ENCODE peak calls at places on chromosomes 4 and X, in six cellular contexts. W is GM12878, T is Peyer's patch, D is heart left ventricle, G is transverse colon, Q is uterus. S is an unnamed sample. For H3K9me3, the result is how much of the 10 kb centered on the place peaks cover.

GRCh38 chr4:94358101-94358500 is 15.5 kb upstream of the HPGDS start:
- DNase-seq in W (no peak), T (no peak), D (no peak), G (no peak), Q (no peak), S (no peak)

GRCh38 chr4:150402968-150403367 is 179.0 kb upstream of the MAB21L2 start:
- DNase-seq in W (no peak), T (peak), D (peak), G (peak), Q (no peak), S (no peak)

GRCh38 chr4:132180020-132180427 is 969.1 kb upstream of the PCDH10 start:
- DNase-seq in W (no peak), T (no peak), D (no peak), G (no peak), Q (no peak), S (no peak)

GRCh38 chr4:2116687-2117400 is 57.7 kb downstream of the NAT8L start:
- DNase-seq in W (no peak), T (no peak), D (no peak), G (no peak), Q (no peak), S (no peak)

GRCh38 chrX:127459784-127460183 is 592.4 kb downstream of the ACTRT1 start:
- DNase-seq in W (no peak), T (no peak), D (no peak), G (no peak), Q (no peak), S (no peak)

GRCh38 chr4:149896428-149896827 is 80.8 kb upstream of the IQCM start:
- DNase-seq in W (no peak), T (no peak), D (no peak), G (no peak), Q (no peak), S (no peak)

GRCh38 chr4:2702361-2702760 is 53.8 kb downstream of the TNIP2 start:
- DNase-seq in W (no peak), T (no peak), D (no peak), G (no peak), Q (no peak), S (peak)

GRCh38 chrX:14209034-14209433 is 179.3 kb upstream of the GEMIN8 start:
- DNase-seq in W (no peak), T (no peak), D (no peak), G (no peak), Q (no peak), S (no peak)

GRCh38 chr4:12137556-12137955 is 708.9 kb upstream of the HS3ST1 start:
- DNase-seq in W (no peak), T (no peak), D (no peak), G (no peak), Q (no peak), S (no peak)

GRCh38 chr4:188439641-188440311 is 300.5 kb downstream of the TRIML1 start:
- DNase-seq in W (no peak), T (no peak), D (peak), G (no peak), Q (no peak), S (no peak)

GRCh38 chrX:275967-276587 is 5.1 kb upstream of the PLCXD1 start:
- DNase-seq in W (no peak), T (peak), D (peak), G (peak), Q (peak), S (peak)

GRCh38 chrX:87626996-87627395 is 109.4 kb downstream of the KLHL4 start:
- DNase-seq in W (no peak), T (no peak), D (no peak), G (no peak), Q (no peak), S (no peak)

GRCh38 chrX:68146054-68146453 is 287.2 kb downstream of the OPHN1 start:
- DNase-seq in W (no peak), T (no peak), D (no peak), G (no peak), Q (no peak), S (no peak)

GRCh38 chr4:57083107-57083506 is 27.1 kb downstream of the IGFBP7 start:
- DNase-seq in W (no peak), T (no peak), D (no peak), G (no peak), Q (no peak), S (no peak)

GRCh38 chrX:70052895-70053615 is 3.3 kb upstream of the AWAT2 start:
- DNase-seq in W (no peak), T (no peak), D (no peak), G (no peak), Q (no peak), S (no peak)

GRCh38 chr4:48261288-48261687 is 8.3 kb downstream of the TEC start:
- DNase-seq in W (no peak), T (no peak), D (no peak), G (no peak), Q (no peak), S (no peak)

GRCh38 chr4:55077577-55077976 is 47.8 kb downstream of the KDR start:
- DNase-seq in W (no peak), T (no peak), D (no peak), G (no peak), Q (no peak), S (no peak)

GRCh38 chr4:116217781-116218180 is 867.6 kb downstream of the TRAM1L1 start:
- DNase-seq in W (no peak), T (no peak), D (no peak), G (no peak), Q (no peak), S (no peak)

GRCh38 chrX:69117876-69118526 is 47.3 kb downstream of the PJA1 start:
- DNase-seq in W (no peak), T (no peak), D (no peak), G (no peak), Q (no peak), S (no peak)

GRCh38 chrX:119402588-119402987 is 3.5 kb downstream of the SLC25A43 start:
- DNase-seq in W (no peak), T (no peak), D (no peak), G (no peak), Q (no peak), S (no peak)

GRCh38 chr4:85825937-85826678 is 351.2 kb downstream of the ARHGAP24 start:
- DNase-seq in W (no peak), T (no peak), D (peak), G (peak), Q (no peak), S (no peak)

GRCh38 chr4:89300060-89300459 is 7.5 kb downstream of the GPRIN3 start:
- DNase-seq in W (no peak), T (no peak), D (no peak), G (no peak), Q (no peak), S (no peak)

GRCh38 chr4:136056748-136057147 is 1475.5 kb downstream of the PCDH18 start:
- DNase-seq in W (no peak), T (no peak), D (no peak), G (no peak), Q (no peak), S (no peak)

GRCh38 chrX:41381685-41382084 is 47.7 kb downstream of the DDX3X start:
- DNase-seq in W (no peak), T (peak), D (peak), G (peak), Q (peak), S (no peak)

GRCh38 chrX:46325312-46325877 is 219.8 kb downstream of the ZNF674 start:
- DNase-seq in W (no peak), T (peak), D (no peak), G (no peak), Q (no peak), S (no peak)

GRCh38 chrX:8067754-8068469 is 103.2 kb downstream of the VCX2 start:
- DNase-seq in W (no peak), T (no peak), D (no peak), G (no peak), Q (no peak), S (no peak)

DNA sequence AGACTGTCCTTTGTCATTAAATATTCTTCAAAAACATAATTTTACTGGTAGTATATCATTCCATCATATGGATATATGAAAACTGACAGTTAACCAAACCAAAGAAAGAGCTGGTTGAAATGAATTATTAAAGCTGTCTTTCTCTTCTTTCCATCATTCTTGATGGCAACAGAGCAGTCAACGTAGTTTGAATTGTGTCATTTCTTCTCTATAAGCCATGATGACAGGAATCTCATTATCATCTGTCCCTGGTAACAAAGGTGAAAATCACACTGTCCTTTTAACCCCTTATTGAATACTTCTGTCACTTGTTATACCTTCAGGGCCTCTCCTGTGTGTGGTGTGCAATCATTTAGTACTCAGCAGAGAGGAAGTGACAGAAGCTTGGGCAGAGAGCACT is 197.0 kb upstream of the SLITRK2 start:
- DNase-seq in W (no peak), T (no peak), D (no peak), G (no peak), Q (no peak), S (no peak)
- H3K9me3 ChIP-seq in W (under half), T (under half), D (under half), G (under half), Q (under half), S (under half)

DNA sequence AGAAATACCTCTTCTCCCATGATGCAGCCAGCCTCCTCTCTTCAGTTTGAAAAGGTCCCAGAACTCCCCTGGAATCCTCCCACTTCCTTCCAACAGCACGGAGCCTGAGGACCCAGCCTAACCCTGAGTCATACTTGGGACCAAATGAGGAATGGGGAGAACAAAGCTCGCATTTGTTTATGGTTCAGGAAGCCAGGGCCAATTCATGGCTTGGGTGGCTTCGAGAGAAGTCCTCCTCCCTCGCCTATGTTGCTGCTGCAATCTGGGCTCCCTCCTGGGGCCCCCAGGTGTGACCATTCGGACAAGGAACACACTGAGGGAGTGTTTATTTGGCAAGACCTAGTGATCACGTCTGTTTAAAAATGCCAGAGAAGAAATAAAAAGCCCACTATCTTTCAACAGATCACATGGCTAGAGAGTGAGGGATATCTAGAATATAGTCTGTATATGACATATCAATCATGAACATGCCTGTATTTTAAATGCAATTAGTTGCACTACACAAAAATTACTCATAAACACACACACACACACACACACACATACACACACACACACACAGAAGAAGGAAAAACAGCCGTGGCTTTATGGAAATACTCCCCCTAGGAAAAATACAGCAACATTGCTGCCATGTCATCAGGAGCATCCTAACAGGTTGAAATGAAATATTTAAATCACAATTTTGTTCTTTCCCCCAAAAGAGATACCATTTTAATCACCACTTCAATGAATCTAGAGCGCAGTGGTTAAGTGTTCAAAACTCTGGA is 155.7 kb upstream of the MAP3K15 start:
- DNase-seq in W (no peak), T (peak), D (peak), G (peak), Q (peak), S (no peak)
- TF ChIP-seq POLR2A in W (no peak), T (no peak), D (no peak), G (peak), Q (no peak), S (no peak)

GRCh38 chrX:146055733-146056132 is 238.1 kb downstream of the SLITRK2 start:
- DNase-seq in W (no peak), T (no peak), D (no peak), G (no peak), Q (no peak), S (no peak)

GRCh38 chrX:146054311-146054710 is 236.7 kb downstream of the SLITRK2 start:
- DNase-seq in W (no peak), T (no peak), D (no peak), G (no peak), Q (no peak), S (no peak)

GRCh38 chrX:146056511-146057081 is 239.0 kb downstream of the SLITRK2 start:
- DNase-seq in W (no peak), T (no peak), D (no peak), G (no peak), Q (no peak), S (no peak)
- H3K9me3 ChIP-seq in W (under half), T (under half), D (under half), G (under half), Q (under half), S (under half)

DNA sequence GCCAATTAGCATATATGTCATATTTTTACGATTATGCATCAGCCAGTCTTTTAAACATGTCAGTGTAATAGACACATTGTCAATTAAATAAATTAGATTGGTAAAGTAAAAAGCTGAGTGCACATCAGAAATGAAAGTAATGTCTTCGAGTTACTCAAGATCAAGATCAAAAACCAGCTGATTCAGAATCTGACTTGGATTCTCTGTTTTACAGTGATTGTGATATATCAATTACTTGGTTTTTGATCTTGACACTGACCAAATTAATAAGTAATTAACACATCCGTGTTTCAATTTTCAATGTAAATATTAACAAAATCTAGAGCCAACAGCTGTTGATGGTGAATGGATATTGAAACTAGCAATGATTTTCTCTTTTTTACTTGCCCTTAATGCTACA is 311.6 kb downstream of the PDGFC start:
- DNase-seq in W (no peak), T (no peak), D (no peak), G (no peak), Q (no peak), S (no peak)
- TF ChIP-seq POLR2A in W (no peak), T (no peak), D (no peak), G (no peak), Q (no peak), S (no peak)

GRCh38 chr4:97942137-97942536 is 201.1 kb downstream of the STPG2 start:
- DNase-seq in W (no peak), T (no peak), D (no peak), G (no peak), Q (no peak), S (no peak)

GRCh38 chr4:97942951-97943350 is 200.3 kb downstream of the STPG2 start:
- DNase-seq in W (no peak), T (no peak), D (no peak), G (no peak), Q (no peak), S (no peak)

DNA sequence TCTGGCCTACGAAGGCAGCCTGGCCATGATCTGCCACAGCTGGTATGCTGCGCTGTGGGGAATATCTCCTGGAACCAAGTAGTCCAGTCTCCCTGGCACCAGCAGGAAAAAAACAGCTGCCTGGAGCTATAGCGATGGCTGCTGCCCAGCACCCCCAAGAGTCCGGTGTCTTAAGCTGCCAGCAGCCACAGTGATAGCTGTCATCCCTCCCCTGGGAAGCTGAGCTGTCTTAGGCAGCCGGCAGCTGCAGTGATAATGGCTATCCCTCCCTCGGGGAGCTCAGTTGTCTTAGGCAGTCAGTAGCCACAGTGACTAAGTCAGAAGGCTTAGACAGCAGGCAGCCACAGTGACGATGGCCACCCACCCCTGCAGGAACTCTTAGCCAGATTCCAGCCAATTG is 205.1 kb downstream of the STPG2 start:
- DNase-seq in W (no peak), T (no peak), D (no peak), G (no peak), Q (no peak), S (no peak)
- H3K9me3 ChIP-seq in W (under half), T (under half), D (under half), G (under half), Q (under half), S (under half)

GRCh38 chr4:30815685-30816084 is 95.5 kb downstream of the PCDH7 start:
- DNase-seq in W (no peak), T (no peak), D (no peak), G (no peak), Q (no peak), S (no peak)
- TF ChIP-seq POLR2A in W (no peak), T (no peak), D (no peak), G (no peak), Q (no peak), S (no peak)